ENCODE peak calls at places on chromosome 12, in nine cellular contexts. One of them, this sample, is unnamed.

GRCh38 chr12:131333621-131334440 is 377.1 kb upstream of the SFSWAP start:
- DNase-seq in suprapubic skin: no peak
- DNase-seq in Caco-2: no peak
- DNase-seq in AG10803: no peak
- DNase-seq in foreskin fibroblast: no peak
- DNase-seq in lower lobe of right lung: no peak
- DNase-seq in upper lobe of right lung: no peak
- DNase-seq in bronchial epithelial cell: no peak
- DNase-seq in cardiac fibroblast: no peak
- DNase-seq in this sample: no peak

GRCh38 chr12:87967871-87968270 is 61.3 kb downstream of the C12orf50 start:
- DNase-seq in AG10803: no peak
- DNase-seq in suprapubic skin: no peak
- DNase-seq in cardiac fibroblast: peak; percentile 36
- DNase-seq in foreskin fibroblast: no peak
- DNase-seq in lower lobe of right lung: no peak
- DNase-seq in upper lobe of right lung: no peak
- DNase-seq in bronchial epithelial cell: peak; percentile 42
- DNase-seq in Caco-2: no peak
- DNase-seq in this sample: no peak

GRCh38 chr12:42589465-42590323 is at the start of gene PRICKLE1:
- DNase-seq in Caco-2: peak; percentile 61
- DNase-seq in suprapubic skin: peak; percentile 62
- DNase-seq in upper lobe of right lung: peak; percentile 75
- DNase-seq in cardiac fibroblast: peak; percentile 67
- DNase-seq in foreskin fibroblast: peak; percentile 86
- DNase-seq in bronchial epithelial cell: no peak
- DNase-seq in lower lobe of right lung: peak; percentile 54
- DNase-seq in AG10803: peak; percentile 36
- DNase-seq in this sample: peak; percentile 47

GRCh38 chr12:53478865-53479264 is 20.4 kb downstream of the MAP3K12 start:
- DNase-seq in Caco-2: no peak
- DNase-seq in foreskin fibroblast: no peak
- DNase-seq in suprapubic skin: no peak
- DNase-seq in bronchial epithelial cell: no peak
- DNase-seq in cardiac fibroblast: no peak
- DNase-seq in upper lobe of right lung: no peak
- DNase-seq in AG10803: no peak
- DNase-seq in lower lobe of right lung: no peak
- DNase-seq in this sample: no peak

GRCh38 chr12:8834230-8834629 is 11.8 kb downstream of the A2ML1 start:
- DNase-seq in lower lobe of right lung: no peak
- DNase-seq in cardiac fibroblast: no peak
- DNase-seq in suprapubic skin: no peak
- DNase-seq in AG10803: no peak
- DNase-seq in bronchial epithelial cell: no peak
- DNase-seq in foreskin fibroblast: no peak
- DNase-seq in Caco-2: no peak
- DNase-seq in upper lobe of right lung: no peak
- DNase-seq in this sample: no peak

GRCh38 chr12:122643207-122643805 is 59.9 kb downstream of the HCAR2 start:
- DNase-seq in upper lobe of right lung: no peak
- DNase-seq in cardiac fibroblast: no peak
- DNase-seq in lower lobe of right lung: no peak
- DNase-seq in Caco-2: no peak
- DNase-seq in suprapubic skin: no peak
- DNase-seq in AG10803: peak; percentile 36
- DNase-seq in foreskin fibroblast: no peak
- DNase-seq in bronchial epithelial cell: no peak
- DNase-seq in this sample: no peak

GRCh38 chr12:109053382-109054123 is 1.2 kb downstream of the USP30 start:
- DNase-seq in lower lobe of right lung: no peak
- DNase-seq in Caco-2: no peak
- DNase-seq in suprapubic skin: no peak
- DNase-seq in cardiac fibroblast: no peak
- DNase-seq in foreskin fibroblast: peak; percentile 9
- DNase-seq in AG10803: no peak
- DNase-seq in bronchial epithelial cell: no peak
- DNase-seq in upper lobe of right lung: no peak
- DNase-seq in this sample: no peak

GRCh38 chr12:108607981-108608600 is 10.2 kb upstream of the TMEM119 start:
- DNase-seq in bronchial epithelial cell: no peak
- DNase-seq in upper lobe of right lung: no peak
- DNase-seq in AG10803: no peak
- DNase-seq in lower lobe of right lung: no peak
- DNase-seq in foreskin fibroblast: no peak
- DNase-seq in Caco-2: no peak
- DNase-seq in cardiac fibroblast: no peak
- DNase-seq in suprapubic skin: no peak
- DNase-seq in this sample: no peak

GRCh38 chr12:1920971-1921370 is 2.5 kb upstream of the CACNA2D4 start:
- DNase-seq in AG10803: no peak
- DNase-seq in Caco-2: no peak
- DNase-seq in lower lobe of right lung: peak; percentile 78
- DNase-seq in upper lobe of right lung: peak; percentile 73
- DNase-seq in suprapubic skin: peak; percentile 62
- DNase-seq in cardiac fibroblast: no peak
- DNase-seq in foreskin fibroblast: no peak
- DNase-seq in bronchial epithelial cell: no peak
- DNase-seq in this sample: peak; percentile 31

GRCh38 chr12:69630191-69630590 is 19.5 kb upstream of the LRRC10 start:
- DNase-seq in AG10803: peak; percentile 8
- DNase-seq in upper lobe of right lung: no peak
- DNase-seq in lower lobe of right lung: no peak
- DNase-seq in Caco-2: peak; percentile 45
- DNase-seq in bronchial epithelial cell: no peak
- DNase-seq in foreskin fibroblast: peak; percentile 10
- DNase-seq in suprapubic skin: no peak
- DNase-seq in cardiac fibroblast: no peak
- DNase-seq in this sample: no peak

GRCh38 chr12:114347861-114348260 is 58.1 kb downstream of the TBX5 start:
- DNase-seq in suprapubic skin: no peak
- DNase-seq in Caco-2: no peak
- DNase-seq in upper lobe of right lung: no peak
- DNase-seq in foreskin fibroblast: no peak
- DNase-seq in bronchial epithelial cell: no peak
- DNase-seq in AG10803: no peak
- DNase-seq in lower lobe of right lung: no peak
- DNase-seq in cardiac fibroblast: no peak
- DNase-seq in this sample: no peak

GRCh38 chr12:124486346-124486963 is 81.0 kb downstream of the NCOR2 start:
- DNase-seq in upper lobe of right lung: no peak
- DNase-seq in foreskin fibroblast: no peak
- DNase-seq in suprapubic skin: peak; percentile 62
- DNase-seq in bronchial epithelial cell: no peak
- DNase-seq in lower lobe of right lung: no peak
- DNase-seq in Caco-2: no peak
- DNase-seq in cardiac fibroblast: no peak
- DNase-seq in AG10803: no peak
- DNase-seq in this sample: no peak

GRCh38 chr12:58176296-58176869 is 235.0 kb downstream of the ATP23 start:
- DNase-seq in lower lobe of right lung: no peak
- DNase-seq in foreskin fibroblast: peak; percentile 47
- DNase-seq in suprapubic skin: no peak
- DNase-seq in upper lobe of right lung: no peak
- DNase-seq in bronchial epithelial cell: peak; percentile 50
- DNase-seq in Caco-2: peak; percentile 69
- DNase-seq in cardiac fibroblast: peak; percentile 55
- DNase-seq in AG10803: peak; percentile 39
- DNase-seq in this sample: peak; percentile 36

GRCh38 chr12:113154351-113154973 is 4.9 kb downstream of the CFAP73 start:
- DNase-seq in bronchial epithelial cell: peak; percentile 17
- DNase-seq in suprapubic skin: no peak
- DNase-seq in foreskin fibroblast: peak; percentile 69
- DNase-seq in lower lobe of right lung: no peak
- DNase-seq in AG10803: peak; percentile 20
- DNase-seq in upper lobe of right lung: no peak
- DNase-seq in Caco-2: no peak
- DNase-seq in cardiac fibroblast: peak; percentile 28
- DNase-seq in this sample: no peak

GRCh38 chr12:113152196-113152834 is 2.8 kb downstream of the CFAP73 start:
- DNase-seq in upper lobe of right lung: no peak
- DNase-seq in AG10803: no peak
- DNase-seq in foreskin fibroblast: no peak
- DNase-seq in cardiac fibroblast: no peak
- DNase-seq in Caco-2: no peak
- DNase-seq in bronchial epithelial cell: no peak
- DNase-seq in lower lobe of right lung: no peak
- DNase-seq in suprapubic skin: no peak
- DNase-seq in this sample: no peak

GRCh38 chr12:113152835-113153814 is 3.6 kb downstream of the CFAP73 start:
- DNase-seq in bronchial epithelial cell: peak; percentile 60
- DNase-seq in upper lobe of right lung: peak; percentile 88
- DNase-seq in foreskin fibroblast: peak; percentile 92
- DNase-seq in Caco-2: peak; percentile 85
- DNase-seq in AG10803: peak; percentile 68
- DNase-seq in lower lobe of right lung: peak; percentile 79
- DNase-seq in cardiac fibroblast: peak; percentile 83
- DNase-seq in suprapubic skin: peak; percentile 66
- DNase-seq in this sample: peak; percentile 75

GRCh38 chr12:113149361-113150150 is at the start of gene CFAP73:
- DNase-seq in Caco-2: peak; percentile 91
- DNase-seq in lower lobe of right lung: peak; percentile 72
- DNase-seq in foreskin fibroblast: peak; percentile 84
- DNase-seq in upper lobe of right lung: peak; percentile 72
- DNase-seq in cardiac fibroblast: peak; percentile 94
- DNase-seq in AG10803: peak; percentile 84
- DNase-seq in suprapubic skin: peak; percentile 78
- DNase-seq in bronchial epithelial cell: peak; percentile 63
- DNase-seq in this sample: peak; percentile 72

DNA sequence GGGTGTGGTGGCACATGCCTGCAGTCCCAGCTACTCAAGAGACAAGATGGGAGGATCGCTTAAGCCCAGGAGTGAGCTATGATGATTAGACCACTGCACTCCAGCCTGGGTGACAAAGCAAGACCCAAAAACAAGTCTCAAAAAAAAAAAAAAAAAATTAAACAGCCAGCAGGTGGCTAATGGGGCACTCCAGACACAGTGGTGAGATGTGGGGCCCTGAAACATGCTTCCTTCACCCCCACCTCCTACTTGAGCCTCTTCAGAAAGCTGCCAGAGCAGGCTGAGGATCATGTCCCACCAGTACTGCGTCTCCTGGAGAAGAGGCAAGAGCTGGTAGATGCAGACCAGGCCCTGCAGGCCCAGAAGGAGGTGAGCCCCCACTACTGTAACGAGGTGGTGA is 2.1 kb downstream of the CFAP73 start:
- DNase-seq in Caco-2: no peak
- DNase-seq in cardiac fibroblast: no peak
- DNase-seq in AG10803: no peak
- DNase-seq in suprapubic skin: no peak
- DNase-seq in bronchial epithelial cell: no peak
- DNase-seq in upper lobe of right lung: no peak
- DNase-seq in lower lobe of right lung: no peak
- DNase-seq in foreskin fibroblast: no peak
- DNase-seq in this sample: no peak
- H3K4me3 ChIP-seq in Caco-2: no peak overlapping the region
- H3K4me3 ChIP-seq in cardiac fibroblast: no peak overlapping the region
- H3K4me3 ChIP-seq in AG10803: no peak overlapping the region
- H3K4me3 ChIP-seq in suprapubic skin: no peak overlapping the region
- H3K4me3 ChIP-seq in bronchial epithelial cell: no peak overlapping the region
- H3K4me3 ChIP-seq in upper lobe of right lung: no peak overlapping the region
- H3K4me3 ChIP-seq in lower lobe of right lung: no peak overlapping the region
- H3K4me3 ChIP-seq in foreskin fibroblast: no peak overlapping the region
- H3K4me3 ChIP-seq in this sample: no peak overlapping the region

DNA sequence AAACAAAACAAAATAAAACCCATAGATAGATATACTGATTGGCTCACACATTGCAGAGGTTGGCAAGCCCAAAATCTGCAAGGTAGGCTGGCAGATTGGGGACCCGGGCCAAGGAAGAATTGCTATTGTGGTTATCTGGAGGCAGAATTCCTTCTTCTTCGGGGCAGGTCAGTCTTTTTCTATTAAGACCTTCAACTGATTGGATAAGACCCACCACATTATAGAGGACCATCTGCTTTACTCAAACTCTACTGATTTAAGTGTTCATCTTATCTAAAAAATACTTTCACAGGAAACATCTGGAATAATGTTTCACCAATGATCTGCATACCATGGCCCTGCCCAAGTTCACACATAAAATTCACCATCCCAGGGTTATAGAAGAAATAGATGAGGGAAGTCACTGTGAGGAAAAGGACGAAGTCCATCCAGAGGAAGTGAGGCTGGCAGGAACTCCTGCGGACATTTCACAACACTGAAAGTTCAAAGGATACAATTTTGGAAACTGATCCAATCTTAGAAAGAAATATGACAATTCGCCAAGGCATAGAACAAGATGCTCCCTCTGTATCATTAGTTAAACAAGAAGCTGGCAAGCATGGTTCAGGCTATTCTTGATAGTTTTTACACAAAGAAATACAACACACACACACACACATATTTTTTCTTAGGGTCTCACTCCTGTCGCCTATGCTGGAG is 127.6 kb upstream of the MED13L start:
- DNase-seq in foreskin fibroblast: peak; percentile 41
- DNase-seq in suprapubic skin: no peak
- DNase-seq in bronchial epithelial cell: no peak
- DNase-seq in Caco-2: no peak
- DNase-seq in cardiac fibroblast: peak; percentile 48
- DNase-seq in upper lobe of right lung: no peak
- DNase-seq in lower lobe of right lung: no peak
- DNase-seq in AG10803: no peak
- DNase-seq in this sample: no peak
- TF ChIP-seq CTCF in foreskin fibroblast: no peak
- TF ChIP-seq CTCF in suprapubic skin: no peak
- TF ChIP-seq CTCF in bronchial epithelial cell: no peak
- TF ChIP-seq CTCF in Caco-2: no peak
- TF ChIP-seq CTCF in cardiac fibroblast: no peak
- TF ChIP-seq CTCF in upper lobe of right lung: no peak
- TF ChIP-seq CTCF in lower lobe of right lung: no peak
- TF ChIP-seq CTCF in AG10803: no peak
- TF ChIP-seq CTCF in this sample: no peak

DNA sequence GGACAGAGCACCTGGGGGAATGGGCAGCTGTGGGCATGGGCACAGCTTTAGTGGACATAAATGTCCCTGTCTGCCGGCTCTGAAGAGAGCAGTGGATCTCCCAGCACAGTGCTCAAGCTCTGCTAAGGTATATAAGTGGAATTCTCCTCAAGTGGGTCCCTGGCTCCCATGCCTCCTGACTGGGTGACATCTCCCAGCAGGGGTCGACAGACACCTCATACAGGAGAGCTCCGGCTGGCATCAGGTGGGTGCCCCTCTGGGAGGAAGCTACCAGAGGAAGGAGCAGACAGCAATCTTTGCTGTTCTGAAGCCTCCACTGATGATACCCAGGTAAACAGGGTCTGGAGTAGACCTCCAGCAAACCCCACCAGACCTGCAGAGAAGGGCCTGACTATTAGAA is 25.0 kb upstream of the NUAK1 start:
- DNase-seq in upper lobe of right lung: no peak
- DNase-seq in AG10803: no peak
- DNase-seq in lower lobe of right lung: no peak
- DNase-seq in cardiac fibroblast: no peak
- DNase-seq in foreskin fibroblast: no peak
- DNase-seq in Caco-2: no peak
- DNase-seq in bronchial epithelial cell: no peak
- DNase-seq in suprapubic skin: no peak
- DNase-seq in this sample: no peak
- H3K4me3 ChIP-seq in upper lobe of right lung: no peak overlapping the region
- H3K4me3 ChIP-seq in AG10803: no peak overlapping the region
- H3K4me3 ChIP-seq in lower lobe of right lung: no peak overlapping the region
- H3K4me3 ChIP-seq in cardiac fibroblast: no peak overlapping the region
- H3K4me3 ChIP-seq in foreskin fibroblast: no peak overlapping the region
- H3K4me3 ChIP-seq in Caco-2: no peak overlapping the region
- H3K4me3 ChIP-seq in bronchial epithelial cell: no peak overlapping the region
- H3K4me3 ChIP-seq in suprapubic skin: no peak overlapping the region
- H3K4me3 ChIP-seq in this sample: no peak overlapping the region

GRCh38 chr12:10501031-10501430 is 4.7 kb upstream of the EIF2S3B start:
- DNase-seq in bronchial epithelial cell: peak; percentile 43
- DNase-seq in foreskin fibroblast: peak; percentile 20
- DNase-seq in cardiac fibroblast: peak; percentile 28
- DNase-seq in Caco-2: no peak
- DNase-seq in suprapubic skin: no peak
- DNase-seq in upper lobe of right lung: no peak
- DNase-seq in AG10803: peak; percentile 21
- DNase-seq in lower lobe of right lung: no peak
- DNase-seq in this sample: no peak
- TF ChIP-seq CTCF in bronchial epithelial cell: peak; percentile 38
- TF ChIP-seq CTCF in foreskin fibroblast: peak; percentile 22
- TF ChIP-seq CTCF in cardiac fibroblast: peak; percentile 25
- TF ChIP-seq CTCF in Caco-2: peak; percentile 34
- TF ChIP-seq CTCF in suprapubic skin: no peak
- TF ChIP-seq CTCF in upper lobe of right lung: peak; percentile 13
- TF ChIP-seq CTCF in AG10803: peak; percentile 57
- TF ChIP-seq CTCF in lower lobe of right lung: peak; percentile 8
- TF ChIP-seq CTCF in this sample: no peak

This sample was measured in stomach.